ENCODE peak calls at places on chromosomes 4 and X, in five cellular contexts. G is HCT116, E is K562, T is HepG2, V is GM12878. R is an unnamed sample.

GRCh38 chr4:41178372-41179085 is 35.8 kb downstream of the APBB2 start:
- DNase-seq in G (no peak), E (no peak), T (no peak), V (no peak), R (no peak)

GRCh38 chr4:3013839-3014350 is 50.5 kb downstream of the GRK4 start:
- DNase-seq in G (no peak), E (no peak), T (peak), V (peak), R (no peak)

GRCh38 chr4:71229477-71230257 is 109.2 kb upstream of the SLC4A4 start:
- DNase-seq in G (peak), E (peak), T (peak), V (no peak), R (peak)

GRCh38 chrX:153381684-153382532 is 19.2 kb downstream of the PNMA6E start:
- DNase-seq in G (no peak), E (peak), T (peak), V (no peak), R (no peak)

GRCh38 chr4:20761382-20761781 is 61.1 kb downstream of the PACRGL start:
- DNase-seq in G (no peak), E (no peak), T (no peak), V (no peak), R (no peak)

GRCh38 chrX:153885968-153886903 is at the start of gene L1CAM:
- DNase-seq in G (no peak), E (peak), T (no peak), V (no peak), R (no peak)

GRCh38 chrX:66012094-66012534 is 27.8 kb downstream of the VSIG4 start:
- DNase-seq in G (no peak), E (no peak), T (no peak), V (peak), R (no peak)

GRCh38 chr4:68283095-68283494 is 37.6 kb upstream of the TMPRSS11B start:
- DNase-seq in G (no peak), E (no peak), T (no peak), V (no peak), R (no peak)

GRCh38 chr4:74311696-74312313 is 3.5 kb downstream of the EPGN start:
- DNase-seq in G (peak), E (no peak), T (peak), V (peak), R (no peak)

GRCh38 chr4:985123-985830 is 1.6 kb upstream of the IDUA start:
- DNase-seq in G (no peak), E (peak), T (peak), V (no peak), R (no peak)

GRCh38 chr4:53505947-53506346 is 85.3 kb downstream of the LNX1 start:
- DNase-seq in G (no peak), E (no peak), T (no peak), V (no peak), R (no peak)

GRCh38 chr4:120007171-120007894 is 59.3 kb downstream of the MAD2L1 start:
- DNase-seq in G (no peak), E (no peak), T (no peak), V (no peak), R (no peak)

GRCh38 chr4:182175788-182176519 is 67.2 kb upstream of the TENM3 start:
- DNase-seq in G (no peak), E (no peak), T (no peak), V (no peak), R (no peak)

GRCh38 chrX:40031861-40032422 is 65.8 kb downstream of the BCOR start:
- DNase-seq in G (no peak), E (no peak), T (no peak), V (no peak), R (no peak)

GRCh38 chrX:68865300-68865699 is 36.5 kb downstream of the EFNB1 start:
- DNase-seq in G (no peak), E (no peak), T (no peak), V (no peak), R (no peak)

GRCh38 chr4:123453006-123453685 is 56.6 kb downstream of the SPRY1 start:
- DNase-seq in G (no peak), E (no peak), T (no peak), V (no peak), R (no peak)

GRCh38 chr4:168124008-168124641 is 31.8 kb downstream of the ANXA10 start:
- DNase-seq in G (no peak), E (no peak), T (no peak), V (no peak), R (no peak)

GRCh38 chrX:10769696-10770619 is 149.6 kb upstream of the MID1 start:
- DNase-seq in G (no peak), E (no peak), T (no peak), V (no peak), R (no peak)

GRCh38 chr4:148126825-148127224 is 315.4 kb downstream of the NR3C2 start:
- DNase-seq in G (no peak), E (no peak), T (no peak), V (no peak), R (no peak)

GRCh38 chr4:3291969-3292570 is 751 bp upstream of the RGS12 start:
- DNase-seq in G (peak), E (peak), T (peak), V (no peak), R (no peak)

GRCh38 chrX:104008831-104009230 is 4.7 kb downstream of the H2BW1 start:
- DNase-seq in G (no peak), E (no peak), T (no peak), V (no peak), R (no peak)

GRCh38 chrX:150502979-150503897 is 65.2 kb upstream of the MTM1 start:
- DNase-seq in G (no peak), E (no peak), T (no peak), V (no peak), R (no peak)

GRCh38 chr4:15353207-15353606 is 74.6 kb upstream of the C1QTNF7 start:
- DNase-seq in G (no peak), E (no peak), T (no peak), V (no peak), R (no peak)

GRCh38 chr4:184385705-184386141 is 88.6 kb downstream of the IRF2 start:
- DNase-seq in G (no peak), E (no peak), T (peak), V (no peak), R (no peak)

GRCh38 chr4:40710484-40711269 is 39.1 kb upstream of the NSUN7 start:
- DNase-seq in G (no peak), E (no peak), T (no peak), V (no peak), R (no peak)

GRCh38 chr4:121749225-121749624 is 15.7 kb downstream of the SMIM43 start:
- DNase-seq in G (no peak), E (no peak), T (no peak), V (no peak), R (peak)

GRCh38 chr4:108311313-108311712 is 142.6 kb upstream of the LEF1 start:
- DNase-seq in G (no peak), E (no peak), T (no peak), V (no peak), R (no peak)

GRCh38 chrX:40360557-40360956 is 220.2 kb upstream of the ATP6AP2 start:
- DNase-seq in G (no peak), E (no peak), T (no peak), V (no peak), R (no peak)

GRCh38 chrX:16603822-16604221 is 46.1 kb upstream of the S100G start:
- DNase-seq in G (no peak), E (no peak), T (peak), V (no peak), R (no peak)

GRCh38 chr4:138981930-138982390 is 33.6 kb upstream of the NOCT start:
- DNase-seq in G (no peak), E (no peak), T (peak), V (no peak), R (peak)

GRCh38 chr4:55258152-55258863 is 87.7 kb upstream of the SRD5A3 start:
- DNase-seq in G (no peak), E (no peak), T (no peak), V (no peak), R (no peak)

GRCh38 chr4:147034372-147034771 is 88.7 kb upstream of the TTC29 start:
- DNase-seq in G (no peak), E (no peak), T (no peak), V (no peak), R (no peak)

GRCh38 chrX:110665636-110666035 is 130.0 kb downstream of the CHRDL1 start:
- DNase-seq in G (no peak), E (peak), T (peak), V (no peak), R (peak)

GRCh38 chrX:111874241-111874640 is 1.7 kb upstream of the TRPC5OS start:
- DNase-seq in G (no peak), E (no peak), T (no peak), V (no peak), R (no peak)

GRCh38 chr4:140719022-140719421 is 37.2 kb downstream of the TBC1D9 start:
- DNase-seq in G (no peak), E (no peak), T (no peak), V (no peak), R (no peak)

DNA sequence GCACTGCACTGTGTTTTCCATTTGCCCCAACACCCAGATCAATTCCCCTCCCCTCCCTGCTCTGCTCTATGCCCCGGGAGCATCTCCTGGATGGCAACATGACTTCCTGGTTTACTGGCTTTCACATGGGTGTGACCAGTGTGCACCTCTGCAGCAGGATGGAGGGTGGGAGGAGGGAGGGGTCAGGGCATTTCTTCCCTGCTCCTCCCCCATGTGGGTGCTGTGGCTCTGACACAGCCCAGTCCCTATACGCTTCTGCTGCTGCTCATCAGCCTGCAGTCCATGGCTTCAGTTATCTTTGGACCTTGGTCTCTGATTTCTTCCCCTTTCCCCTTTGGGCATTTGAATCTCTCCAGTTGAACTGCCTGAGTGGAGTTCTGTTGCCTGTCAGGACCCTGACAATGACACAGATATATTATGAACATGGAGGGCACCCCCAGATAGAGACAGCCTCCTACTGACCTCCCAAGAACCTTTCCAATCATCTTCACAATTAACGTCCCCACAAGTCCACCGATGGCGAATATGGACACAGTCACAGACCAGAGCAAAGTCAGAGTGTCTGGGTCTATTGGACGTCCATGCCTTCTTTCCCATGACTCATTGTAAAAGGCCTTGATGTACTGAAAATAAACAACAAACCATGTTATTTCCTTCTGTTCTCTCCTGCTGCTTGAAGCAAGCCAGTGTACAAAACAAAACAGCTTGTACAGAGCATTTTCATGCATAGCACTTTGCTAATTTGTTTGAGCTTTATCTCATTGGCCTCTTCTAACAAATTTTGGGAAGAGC is 24.8 kb downstream of the SLC2A9 start:
- DNase-seq in G (no peak), E (no peak), T (no peak), V (no peak), R (no peak)
- TF ChIP-seq JUND in G (no peak), E (no peak), T (no peak), V (no peak), R (no peak)

DNA sequence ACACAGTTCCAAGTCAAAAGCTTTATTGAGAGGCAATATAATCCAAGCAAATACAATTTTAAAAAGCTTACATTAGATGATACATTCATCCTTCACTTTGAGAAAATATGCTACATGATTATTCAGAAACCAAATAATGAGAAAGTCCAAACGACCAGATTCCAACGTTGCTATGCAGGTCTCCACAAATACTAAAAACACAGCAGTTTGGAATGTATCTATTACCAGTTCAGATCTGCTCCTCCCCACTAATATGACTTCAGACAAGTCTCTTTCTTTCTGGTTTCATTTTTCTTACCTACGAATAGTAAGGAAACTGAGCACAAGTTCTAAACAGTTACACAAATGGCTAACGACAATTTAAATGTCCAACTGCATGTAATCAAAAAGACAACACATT is 9.5 kb downstream of the NAF1 start:
- DNase-seq in G (no peak), E (no peak), T (no peak), V (no peak), R (no peak)
- TF ChIP-seq SRF in G (no peak), E (no peak), T (no peak), V (no peak), R (no peak)

GRCh38 chr4:24747234-24747975 is 48.0 kb upstream of the SOD3 start:
- DNase-seq in G (no peak), E (no peak), T (no peak), V (no peak), R (no peak)

GRCh38 chr4:24752140-24752539 is 43.2 kb upstream of the SOD3 start:
- DNase-seq in G (no peak), E (no peak), T (no peak), V (no peak), R (no peak)

GRCh38 chr4:24750106-24750505 is 45.3 kb upstream of the SOD3 start:
- DNase-seq in G (no peak), E (no peak), T (no peak), V (no peak), R (no peak)

GRCh38 chr4:24748023-24748422 is 47.4 kb upstream of the SOD3 start:
- DNase-seq in G (no peak), E (no peak), T (no peak), V (no peak), R (no peak)

GRCh38 chr4:24748758-24749350 is 46.5 kb upstream of the SOD3 start:
- DNase-seq in G (no peak), E (no peak), T (no peak), V (no peak), R (no peak)
- TF ChIP-seq JUND in G (no peak), E (no peak), T (no peak), V (no peak), R (no peak)

DNA sequence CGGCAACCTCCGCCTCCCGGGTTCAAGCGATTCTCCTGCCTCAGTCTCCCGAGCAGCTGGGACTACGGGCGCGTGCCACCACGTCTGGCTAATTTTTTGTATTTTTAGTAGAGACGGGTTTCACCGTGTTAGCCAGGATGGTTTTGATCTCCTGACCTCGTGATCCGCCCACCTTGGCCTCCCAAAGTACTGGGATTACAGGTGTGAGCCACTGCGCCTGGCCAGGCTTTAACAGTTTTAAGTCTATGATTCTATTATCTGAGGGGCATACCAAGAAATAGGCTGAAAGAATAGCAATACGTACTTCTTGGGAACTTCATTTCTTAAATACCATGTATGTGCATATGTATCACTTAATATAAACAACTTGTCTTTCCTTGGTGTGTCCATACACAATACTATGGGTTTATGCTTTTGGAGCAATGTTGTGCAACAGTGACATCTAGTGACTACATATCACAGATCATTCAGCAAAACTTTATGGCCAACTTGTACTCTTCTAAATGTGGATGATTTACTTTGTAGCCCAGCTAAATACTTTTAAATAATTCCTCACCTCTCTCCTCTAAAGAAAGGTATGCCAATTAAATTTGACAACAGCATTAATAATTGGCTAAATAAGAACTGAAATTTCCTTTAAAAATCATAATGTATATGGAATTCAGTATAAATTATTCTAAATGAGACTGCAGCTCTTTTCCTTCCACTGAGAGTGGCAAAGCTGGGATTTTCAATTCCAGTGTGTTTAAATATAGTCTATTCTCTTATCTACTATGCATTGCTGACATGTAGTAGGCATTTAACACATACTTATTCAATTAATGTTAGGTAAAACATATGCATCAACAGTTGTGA is 10.4 kb downstream of the SLC9B1 start:
- DNase-seq in G (peak), E (peak), T (peak), V (peak), R (no peak)
- TF ChIP-seq SRF in G (no peak), E (no peak), T (no peak), V (no peak), R (no peak)

GRCh38 chr4:128835498-128836222 is 26.2 kb downstream of the JADE1 start:
- DNase-seq in G (no peak), E (no peak), T (no peak), V (no peak), R (no peak)

GRCh38 chr4:128830906-128831525 is 21.5 kb downstream of the JADE1 start:
- DNase-seq in G (no peak), E (no peak), T (no peak), V (no peak), R (no peak)

GRCh38 chr4:128827280-128827679 is 17.8 kb downstream of the JADE1 start:
- DNase-seq in G (no peak), E (no peak), T (no peak), V (no peak), R (no peak)

GRCh38 chr4:128832253-128832641 is 22.7 kb downstream of the JADE1 start:
- DNase-seq in G (no peak), E (no peak), T (no peak), V (no peak), R (no peak)

DNA sequence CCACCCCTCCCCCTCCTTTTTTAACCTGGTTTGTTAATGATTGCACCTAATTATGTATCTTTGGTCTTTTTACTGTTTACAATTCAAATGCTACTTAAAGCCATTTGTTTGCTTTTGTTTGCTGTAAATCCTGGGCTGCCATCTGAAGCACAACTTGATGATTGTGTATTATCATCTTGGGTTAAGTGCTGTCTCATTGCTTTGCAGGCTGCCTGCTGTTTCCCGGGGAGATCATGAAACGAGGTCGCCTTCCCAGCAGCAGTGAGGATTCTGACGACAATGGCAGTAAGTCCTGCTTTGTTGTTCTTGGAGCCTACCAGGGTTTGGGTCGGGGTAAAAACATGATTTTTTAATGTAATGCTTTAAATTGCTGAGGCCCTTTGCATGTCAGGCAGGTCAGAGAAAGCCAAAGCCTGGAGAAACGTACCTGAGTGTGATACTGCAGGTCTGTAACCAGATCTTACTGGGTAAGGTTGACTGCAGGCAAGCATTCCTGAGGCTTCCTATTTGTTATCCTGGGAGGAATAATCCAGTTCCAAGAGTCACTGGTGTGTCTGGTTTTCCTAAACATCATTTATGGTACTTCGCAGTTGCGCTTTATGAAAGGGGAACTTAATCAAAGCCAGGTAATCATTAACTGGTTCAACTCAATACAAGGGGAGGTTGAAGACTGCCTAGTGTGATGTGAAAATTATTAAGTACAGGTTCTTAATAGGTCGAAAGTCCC is 22.2 kb downstream of the JADE1 start:
- DNase-seq in G (no peak), E (no peak), T (peak), V (no peak), R (no peak)
- TF ChIP-seq JUND in G (no peak), E (no peak), T (no peak), V (no peak), R (no peak)

DNA sequence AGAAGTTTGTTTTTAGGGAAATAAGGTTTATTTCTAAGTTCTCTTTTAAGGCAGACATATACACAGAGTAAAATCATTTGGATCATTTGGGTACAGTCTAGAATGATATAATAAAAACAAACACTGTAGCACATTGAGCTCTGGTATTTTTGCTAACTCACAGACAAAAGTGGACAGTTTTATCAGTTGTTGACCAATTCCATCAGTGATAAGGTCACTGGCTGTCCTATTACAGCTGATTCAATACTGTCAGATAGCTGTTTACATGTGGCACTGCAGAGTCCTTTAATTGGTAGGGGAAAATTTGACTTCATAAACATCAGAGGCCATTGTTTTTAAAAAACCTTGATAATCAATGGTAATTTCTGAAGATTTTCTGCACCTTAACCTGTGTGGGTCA is 3.5 kb downstream of the IBSP start:
- DNase-seq in G (no peak), E (no peak), T (no peak), V (no peak), R (no peak)
- TF ChIP-seq SRF in G (no peak), E (no peak), T (no peak), V (no peak), R (no peak)

DNA sequence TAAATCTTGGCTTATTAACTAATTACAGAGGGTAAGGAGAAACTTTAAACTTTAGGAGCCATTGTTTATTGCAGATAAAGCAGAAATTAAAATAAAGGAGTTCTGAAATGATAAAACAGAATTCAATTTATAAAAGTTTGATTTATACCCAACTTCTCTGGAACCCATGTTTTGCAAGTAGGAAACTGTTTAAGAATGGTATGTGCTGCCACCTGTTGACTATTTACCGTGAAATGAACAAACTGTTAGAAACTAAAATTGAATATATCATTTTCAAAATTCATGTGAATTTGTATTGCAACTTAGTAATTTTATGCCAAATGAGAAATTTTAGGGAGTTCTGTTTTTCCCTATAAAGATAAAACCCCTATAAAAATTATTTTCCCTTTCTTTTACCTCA is 11.0 kb upstream of the TBC1D8B start:
- DNase-seq in G (no peak), E (no peak), T (no peak), V (no peak), R (no peak)
- TF ChIP-seq JUND in G (no peak), E (no peak), T (no peak), V (no peak), R (no peak)

R was measured in H1.